ENCODE peak calls at places on chromosomes 7 and 10, in four cellular contexts. One of them, this sample, is unnamed.

GRCh38 chr7:55641273-55641691 is 69.0 kb upstream of the VOPP1 start:
- DNase-seq in stomach: peak; percentile 40
- DNase-seq in uterus: peak; percentile 33
- DNase-seq in OCI-LY7: peak; percentile 74
- DNase-seq in this sample: peak; percentile 95

GRCh38 chr10:43254199-43254730 is 12.6 kb downstream of the RASGEF1A start:
- DNase-seq in OCI-LY7: no peak
- DNase-seq in stomach: peak; percentile 23
- DNase-seq in uterus: peak; percentile 12
- DNase-seq in this sample: no peak

GRCh38 chr7:136389933-136390332 is 412.8 kb upstream of the MTPN start:
- DNase-seq in stomach: no peak
- DNase-seq in uterus: no peak
- DNase-seq in OCI-LY7: no peak
- DNase-seq in this sample: no peak

GRCh38 chr10:74337330-74338016 is 186.5 kb downstream of the ADK start:
- DNase-seq in stomach: no peak
- DNase-seq in OCI-LY7: no peak
- DNase-seq in uterus: no peak
- DNase-seq in this sample: no peak

GRCh38 chr10:844552-844951 is 87.0 kb downstream of the LARP4B start:
- DNase-seq in uterus: no peak
- DNase-seq in OCI-LY7: no peak
- DNase-seq in stomach: no peak
- DNase-seq in this sample: peak; percentile 41

GRCh38 chr7:65304175-65304574 is 69.5 kb upstream of the ZNF92 start:
- DNase-seq in uterus: no peak
- DNase-seq in OCI-LY7: no peak
- DNase-seq in stomach: no peak
- DNase-seq in this sample: no peak

GRCh38 chr7:30170460-30171197 is 35.8 kb downstream of the MTURN start:
- DNase-seq in OCI-LY7: no peak
- DNase-seq in stomach: no peak
- DNase-seq in uterus: no peak
- DNase-seq in this sample: no peak

GRCh38 chr7:146116452-146117219 is at the start of gene CNTNAP2:
- DNase-seq in uterus: no peak
- DNase-seq in OCI-LY7: no peak
- DNase-seq in stomach: no peak
- DNase-seq in this sample: no peak

GRCh38 chr10:76302936-76303656 is 871.7 kb downstream of the LRMDA start:
- DNase-seq in stomach: no peak
- DNase-seq in uterus: peak; percentile 57
- DNase-seq in OCI-LY7: no peak
- DNase-seq in this sample: peak; percentile 59

GRCh38 chr7:135690566-135690965 is 28.3 kb downstream of the STMP1 start:
- DNase-seq in OCI-LY7: no peak
- DNase-seq in uterus: no peak
- DNase-seq in stomach: no peak
- DNase-seq in this sample: peak; percentile 47

GRCh38 chr7:22663721-22664120 is 63.3 kb upstream of the IL6 start:
- DNase-seq in OCI-LY7: no peak
- DNase-seq in stomach: no peak
- DNase-seq in uterus: no peak
- DNase-seq in this sample: peak; percentile 70

GRCh38 chr7:86989407-86989806 is 70.0 kb downstream of the ELAPOR2 start:
- DNase-seq in uterus: no peak
- DNase-seq in stomach: no peak
- DNase-seq in OCI-LY7: no peak
- DNase-seq in this sample: no peak

GRCh38 chr10:119933179-119933578 is 40.6 kb downstream of the SEC23IP start:
- DNase-seq in uterus: no peak
- DNase-seq in stomach: no peak
- DNase-seq in OCI-LY7: peak; percentile 7
- DNase-seq in this sample: peak; percentile 17
- TF ChIP-seq CTCF in uterus: no peak
- TF ChIP-seq CTCF in stomach: no peak
- TF ChIP-seq CTCF in OCI-LY7: peak; percentile 75
- TF ChIP-seq CTCF in this sample: peak; percentile 16

GRCh38 chr7:50962281-50962883 is 179.7 kb upstream of the GRB10 start:
- DNase-seq in uterus: no peak
- DNase-seq in stomach: no peak
- DNase-seq in OCI-LY7: no peak
- DNase-seq in this sample: no peak

GRCh38 chr7:50960621-50961310 is 178.1 kb upstream of the GRB10 start:
- DNase-seq in OCI-LY7: no peak
- DNase-seq in stomach: no peak
- DNase-seq in uterus: no peak
- DNase-seq in this sample: no peak

GRCh38 chr7:50959560-50959959 is 176.9 kb upstream of the GRB10 start:
- DNase-seq in OCI-LY7: no peak
- DNase-seq in stomach: no peak
- DNase-seq in uterus: no peak
- DNase-seq in this sample: no peak

GRCh38 chr7:50959991-50960390 is 177.3 kb upstream of the GRB10 start:
- DNase-seq in OCI-LY7: no peak
- DNase-seq in uterus: no peak
- DNase-seq in stomach: no peak
- DNase-seq in this sample: no peak

GRCh38 chr7:50962962-50963374 is 180.3 kb upstream of the GRB10 start:
- DNase-seq in uterus: peak; percentile 19
- DNase-seq in OCI-LY7: no peak
- DNase-seq in stomach: peak; percentile 78
- DNase-seq in this sample: peak; percentile 50
- H3K4me3 ChIP-seq in uterus: no peak overlapping the region
- H3K4me3 ChIP-seq in OCI-LY7: no peak overlapping the region
- H3K4me3 ChIP-seq in stomach: no peak overlapping the region
- H3K4me3 ChIP-seq in this sample: no peak overlapping the region

DNA sequence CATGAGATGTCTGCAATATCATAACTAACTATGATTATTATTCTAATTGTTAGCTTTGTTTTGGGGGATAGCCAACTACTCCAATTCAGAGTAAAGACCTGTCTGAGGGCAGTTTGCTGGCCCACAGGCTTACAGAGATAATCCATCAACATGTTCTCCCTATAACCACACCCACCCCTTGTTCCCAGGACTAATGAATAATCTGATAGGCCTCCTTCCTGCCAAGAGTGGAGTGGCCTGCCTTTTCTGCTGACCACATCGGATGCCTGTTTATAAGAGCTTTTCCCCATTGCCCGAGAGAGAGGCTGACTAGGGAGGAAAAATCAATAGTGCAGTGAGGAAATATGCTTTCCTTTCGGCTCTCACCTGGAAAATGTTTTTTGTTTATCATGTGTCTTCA is 38.2 kb downstream of the PLPP4 start:
- DNase-seq in uterus: no peak
- DNase-seq in OCI-LY7: no peak
- DNase-seq in stomach: no peak
- DNase-seq in this sample: peak; percentile 71
- TF ChIP-seq CTCF in uterus: no peak
- TF ChIP-seq CTCF in OCI-LY7: no peak
- TF ChIP-seq CTCF in stomach: no peak
- TF ChIP-seq CTCF in this sample: no peak

DNA sequence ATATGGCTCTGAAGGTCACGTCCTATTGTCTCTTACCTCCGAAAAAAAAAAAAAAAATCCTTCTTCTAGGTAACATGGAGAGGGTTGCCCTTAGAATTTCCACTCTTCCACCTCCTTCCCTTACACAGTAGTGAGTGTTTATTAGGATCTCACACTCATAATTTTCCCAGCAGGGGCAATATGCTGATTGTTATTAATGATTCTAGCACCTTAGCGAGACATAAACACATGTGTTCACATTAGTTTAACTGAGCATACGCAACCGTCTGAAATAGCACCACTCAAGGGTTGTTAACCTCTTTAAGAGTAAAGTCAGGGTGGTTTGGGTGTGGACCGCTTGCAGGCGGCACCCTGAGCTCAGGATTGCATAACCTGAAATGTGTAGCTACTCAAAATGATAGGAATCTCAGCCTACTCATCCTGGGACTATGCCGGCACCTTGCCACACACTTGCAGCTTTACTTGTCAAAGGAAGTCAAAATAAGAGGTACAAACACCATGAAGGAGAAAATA is 52.2 kb downstream of the CPEB3 start:
- DNase-seq in OCI-LY7: no peak
- DNase-seq in uterus: peak; percentile 50
- DNase-seq in stomach: peak; percentile 50
- DNase-seq in this sample: peak; percentile 87
- H3K4me3 ChIP-seq in OCI-LY7: no peak overlapping the region
- H3K4me3 ChIP-seq in uterus: peak overlapping the region; percentile 62
- H3K4me3 ChIP-seq in stomach: peak overlapping the region; percentile 89
- H3K4me3 ChIP-seq in this sample: peak overlapping the region; percentile 84